ENCODE peak calls at places on chromosomes 16 and 17, in four cellular contexts. One of them, this sample, is unnamed.

GRCh38 chr16:23859713-23860269 is 24.0 kb downstream of the PRKCB start:
- DNase-seq in GM12878: no peak
- DNase-seq in K562: no peak
- DNase-seq in HepG2: no peak
- DNase-seq in this sample: no peak

GRCh38 chr17:27978689-27979175 is 63.7 kb upstream of the NLK start:
- DNase-seq in GM12878: no peak
- DNase-seq in K562: no peak
- DNase-seq in HepG2: no peak
- DNase-seq in this sample: no peak

GRCh38 chr17:47205419-47205963 is 3.7 kb upstream of the MYL4 start:
- DNase-seq in GM12878: peak; percentile 78
- DNase-seq in K562: no peak
- DNase-seq in HepG2: no peak
- DNase-seq in this sample: peak; percentile 26

GRCh38 chr17:70787721-70788120 is 618.4 kb downstream of the KCNJ2 start:
- DNase-seq in GM12878: no peak
- DNase-seq in K562: no peak
- DNase-seq in HepG2: no peak
- DNase-seq in this sample: no peak

GRCh38 chr16:28975158-28975603 is 603 bp downstream of the SPNS1 start:
- DNase-seq in GM12878: no peak
- DNase-seq in K562: peak; percentile 36
- DNase-seq in HepG2: no peak
- DNase-seq in this sample: no peak

GRCh38 chr17:21756856-21757619 is 64.7 kb downstream of the KCNJ18 start:
- DNase-seq in GM12878: no peak
- DNase-seq in K562: no peak
- DNase-seq in HepG2: no peak
- DNase-seq in this sample: no peak

GRCh38 chr17:76273923-76274558 is 8.9 kb downstream of the UBALD2 start:
- DNase-seq in GM12878: no peak
- DNase-seq in K562: no peak
- DNase-seq in HepG2: no peak
- DNase-seq in this sample: no peak

GRCh38 chr17:28189667-28190066 is 129.3 kb upstream of the TMEM97 start:
- DNase-seq in GM12878: no peak
- DNase-seq in K562: no peak
- DNase-seq in HepG2: no peak
- DNase-seq in this sample: no peak

GRCh38 chr16:19696312-19696711 is 21.7 kb downstream of the KNOP1 start:
- DNase-seq in GM12878: no peak
- DNase-seq in K562: no peak
- DNase-seq in HepG2: no peak
- DNase-seq in this sample: no peak

DNA sequence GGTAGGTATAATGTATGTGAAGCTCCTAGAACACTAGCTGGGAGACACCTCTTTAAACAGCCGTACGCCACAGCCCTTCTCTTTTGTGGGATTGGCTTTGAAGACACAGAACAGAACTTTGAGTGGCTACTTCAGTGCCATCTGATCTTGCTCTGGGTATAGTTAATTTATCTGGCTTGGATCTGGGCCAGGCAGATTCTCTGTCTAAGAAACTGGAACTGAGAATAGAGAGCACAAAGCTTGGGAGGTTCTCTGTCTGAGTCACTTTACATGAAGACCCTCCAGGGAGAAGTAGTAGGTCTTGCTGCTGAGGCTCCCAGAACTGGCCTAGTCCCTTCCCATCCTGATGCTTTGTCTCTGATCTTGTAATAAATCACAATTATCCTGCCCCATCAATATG is 721.0 kb upstream of the KIF2B start:
- DNase-seq in GM12878: no peak
- DNase-seq in K562: no peak
- DNase-seq in HepG2: no peak
- DNase-seq in this sample: no peak
- TF ChIP-seq CREB1 in GM12878: no peak
- TF ChIP-seq CREB1 in K562: no peak
- TF ChIP-seq CREB1 in HepG2: no peak
- TF ChIP-seq CREB1 in this sample: no peak

GRCh38 chr17:151886-152859 is 14.8 kb downstream of the SCGB1C2 start:
- DNase-seq in GM12878: no peak
- DNase-seq in K562: no peak
- DNase-seq in HepG2: no peak
- DNase-seq in this sample: no peak
- TF ChIP-seq CREM in GM12878: no peak
- TF ChIP-seq CREM in K562: no peak
- TF ChIP-seq CREM in HepG2: no peak
- TF ChIP-seq CREM in this sample: no peak

GRCh38 chr17:79815836-79816371 is 19.0 kb upstream of the CBX8 start:
- DNase-seq in GM12878: no peak
- DNase-seq in K562: no peak
- DNase-seq in HepG2: no peak
- DNase-seq in this sample: no peak

GRCh38 chr17:79814624-79814965 is 17.7 kb upstream of the CBX8 start:
- DNase-seq in GM12878: no peak
- DNase-seq in K562: no peak
- DNase-seq in HepG2: no peak
- DNase-seq in this sample: no peak

GRCh38 chr17:79812969-79813825 is 16.3 kb upstream of the CBX8 start:
- DNase-seq in GM12878: no peak
- DNase-seq in K562: peak; percentile 86
- DNase-seq in HepG2: no peak
- DNase-seq in this sample: no peak

GRCh38 chr17:79813826-79814623 is 17.1 kb upstream of the CBX8 start:
- DNase-seq in GM12878: no peak
- DNase-seq in K562: no peak
- DNase-seq in HepG2: no peak
- DNase-seq in this sample: no peak

DNA sequence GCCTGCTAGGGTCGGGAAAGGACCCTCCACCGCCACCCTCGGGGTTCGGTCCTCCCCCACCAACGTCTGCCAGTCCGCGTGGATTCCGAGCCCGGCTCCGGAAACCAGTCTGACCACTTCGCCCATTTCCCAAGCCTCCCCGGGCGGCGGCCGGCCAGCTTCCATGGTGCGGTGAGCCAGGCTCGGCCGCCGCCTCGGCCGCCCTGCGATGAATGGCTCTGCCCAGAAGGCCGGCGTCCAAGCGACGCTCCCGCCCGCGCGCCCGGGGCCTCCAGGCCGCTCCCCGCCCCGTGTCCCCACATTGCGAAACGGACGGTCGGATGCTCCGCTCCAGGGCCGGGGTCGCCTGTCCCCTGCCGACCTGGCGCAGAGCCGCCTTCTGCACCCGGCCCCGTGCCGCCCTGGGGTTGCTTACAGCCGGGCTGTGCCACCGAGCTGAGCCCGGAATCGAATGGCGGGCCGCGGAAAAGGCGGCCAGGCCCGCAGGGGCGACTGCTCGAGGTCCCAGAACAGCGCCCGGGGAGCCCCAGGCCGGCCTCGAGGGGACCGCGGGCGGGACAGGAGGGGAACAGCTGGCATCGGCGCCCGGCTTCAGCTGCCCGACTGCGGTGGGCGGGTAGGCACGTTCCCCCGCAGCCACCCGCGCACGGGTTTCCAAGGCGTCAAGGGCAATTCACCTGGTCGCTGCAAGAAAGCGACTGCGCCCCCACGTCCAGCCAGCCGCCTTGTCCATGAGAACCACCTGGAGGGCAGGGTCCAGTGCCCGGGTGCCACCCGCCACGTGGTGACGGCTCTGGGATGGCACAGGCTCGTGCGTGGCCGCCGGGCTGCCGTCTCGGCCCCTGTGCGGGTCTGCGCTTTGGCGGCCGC is 18.3 kb upstream of the CBX8 start:
- DNase-seq in GM12878: no peak
- DNase-seq in K562: no peak
- DNase-seq in HepG2: no peak
- DNase-seq in this sample: no peak
- TF ChIP-seq CREB1 in GM12878: no peak
- TF ChIP-seq CREB1 in K562: no peak
- TF ChIP-seq CREB1 in HepG2: no peak
- TF ChIP-seq CREB1 in this sample: no peak

DNA sequence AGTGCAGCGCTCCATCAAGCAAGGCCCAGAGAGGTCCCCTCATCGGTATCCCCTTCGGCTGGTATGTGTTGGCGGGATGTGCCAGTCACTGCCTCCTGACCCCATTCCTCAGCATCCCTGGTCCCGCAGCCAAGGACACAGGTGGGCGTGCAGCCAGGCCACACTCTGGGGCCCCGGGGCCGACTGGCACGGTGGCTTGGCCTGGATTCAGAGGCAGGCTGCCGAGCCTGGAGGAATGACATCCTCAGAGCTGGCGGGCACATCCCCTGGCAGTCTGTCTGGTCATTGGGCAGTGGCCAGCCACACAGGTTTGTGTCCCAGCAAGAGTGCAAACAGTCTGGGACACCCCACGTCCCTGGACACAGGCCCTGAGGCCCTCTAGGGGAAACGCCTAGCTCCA is 111.1 kb downstream of the SDK2 start:
- DNase-seq in GM12878: no peak
- DNase-seq in K562: no peak
- DNase-seq in HepG2: no peak
- DNase-seq in this sample: no peak
- TF ChIP-seq CREM in GM12878: no peak
- TF ChIP-seq CREM in K562: no peak
- TF ChIP-seq CREM in HepG2: no peak
- TF ChIP-seq CREM in this sample: no peak

GRCh38 chr17:79933863-79934652 is 94.8 kb upstream of the CBX4 start:
- DNase-seq in GM12878: no peak
- DNase-seq in K562: no peak
- DNase-seq in HepG2: no peak
- DNase-seq in this sample: no peak
- TF ChIP-seq CREB1 in GM12878: no peak
- TF ChIP-seq CREB1 in K562: no peak
- TF ChIP-seq CREB1 in HepG2: no peak
- TF ChIP-seq CREB1 in this sample: no peak

This sample was measured in WTC11.